ENCODE peak calls at places on chromosomes 7 and 10, in four cellular contexts. L, Q, I and J are unnamed samples.

GRCh38 chr10:132466520-132467463 is 69.8 kb downstream of the PWWP2B start:
- DNase-seq in L (no peak), Q (no peak), I (no peak), J (no peak)

GRCh38 chr7:85424298-85424697 is 237.4 kb upstream of the SEMA3D start:
- DNase-seq in L (no peak), Q (no peak), I (no peak), J (no peak)

GRCh38 chr7:2956526-2957368 is 86.9 kb downstream of the CARD11 start:
- DNase-seq in L (peak), Q (peak), I (no peak), J (peak)

GRCh38 chr7:74429153-74429747 is 24.5 kb upstream of the GTF2IRD1 start:
- DNase-seq in L (no peak), Q (peak), I (no peak), J (no peak)

GRCh38 chr7:22670422-22670815 is 56.6 kb upstream of the IL6 start:
- DNase-seq in L (no peak), Q (no peak), I (no peak), J (no peak)

GRCh38 chr10:97498841-97499560 is at the start of gene UBTD1:
- DNase-seq in L (peak), Q (peak), I (no peak), J (peak)

GRCh38 chr7:22610871-22611757 is 111.1 kb upstream of the STEAP1B start:
- DNase-seq in L (no peak), Q (peak), I (no peak), J (no peak)

GRCh38 chr7:107076781-107077698 is 32.5 kb downstream of the PRKAR2B start:
- DNase-seq in L (peak), Q (no peak), I (no peak), J (peak)

GRCh38 chr7:147833549-147833948 is 757.0 kb upstream of the C7orf33 start:
- DNase-seq in L (no peak), Q (no peak), I (no peak), J (no peak)

GRCh38 chr7:116292381-116292780 is 82.0 kb downstream of the TES start:
- DNase-seq in L (no peak), Q (no peak), I (no peak), J (no peak)

GRCh38 chr10:17025444-17026295 is 103.9 kb downstream of the CUBN start:
- DNase-seq in L (no peak), Q (peak), I (no peak), J (peak)

GRCh38 chr7:16187131-16187530 is 234.2 kb downstream of the CRPPA start:
- DNase-seq in L (no peak), Q (no peak), I (no peak), J (no peak)

GRCh38 chr10:121112618-121113384 is 261.6 kb downstream of the WDR11 start:
- DNase-seq in L (no peak), Q (no peak), I (no peak), J (no peak)

GRCh38 chr10:121556918-121557573 is 41.2 kb downstream of the FGFR2 start:
- DNase-seq in L (no peak), Q (no peak), I (peak), J (no peak)

GRCh38 chr7:149887311-149887710 is 13.5 kb downstream of the ATP6V0E2 start:
- DNase-seq in L (no peak), Q (no peak), I (no peak), J (no peak)

GRCh38 chr7:31858051-31858450 is 171.0 kb downstream of the PPP1R17 start:
- DNase-seq in L (no peak), Q (peak), I (no peak), J (no peak)

GRCh38 chr10:80265740-80266512 is 23.5 kb downstream of the MAT1A start:
- DNase-seq in L (no peak), Q (no peak), I (no peak), J (no peak)

GRCh38 chr10:124028700-124029487 is 64.5 kb downstream of the CHST15 start:
- DNase-seq in L (no peak), Q (no peak), I (no peak), J (no peak)

GRCh38 chr10:49082767-49083166 is 32.6 kb downstream of the VSTM4 start:
- DNase-seq in L (no peak), Q (no peak), I (no peak), J (no peak)

GRCh38 chr7:134623193-134623592 is 23.5 kb upstream of the BPGM start:
- DNase-seq in L (no peak), Q (no peak), I (no peak), J (no peak)

DNA sequence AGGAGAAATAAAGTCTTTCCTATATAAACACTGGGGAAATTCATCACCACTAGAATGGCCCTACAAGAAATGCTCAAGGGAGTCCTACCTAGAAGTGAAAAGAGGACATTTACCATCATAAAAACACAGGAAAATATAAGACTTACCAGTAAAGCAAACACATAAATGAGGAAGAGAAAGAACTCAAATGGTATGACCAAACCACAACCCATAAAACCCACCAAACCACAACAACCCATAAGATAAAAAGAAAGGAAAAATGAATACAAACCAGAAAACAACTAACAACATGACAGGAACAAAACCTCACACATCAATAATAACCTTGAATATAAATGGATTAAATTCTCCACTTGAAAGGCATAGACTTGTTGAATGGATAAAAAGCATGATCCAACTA is 71.9 kb upstream of the DIP2C start:
- DNase-seq in L (no peak), Q (no peak), I (no peak), J (no peak)
- TF ChIP-seq FOS in L (no peak), Q (no peak), I (no peak), J (no peak)

GRCh38 chr7:157769870-157770213 is 433.0 kb downstream of the DNAJB6 start:
- DNase-seq in L (no peak), Q (no peak), I (no peak), J (no peak)
- TF ChIP-seq FOS in L (no peak), Q (no peak), I (no peak), J (no peak)

DNA sequence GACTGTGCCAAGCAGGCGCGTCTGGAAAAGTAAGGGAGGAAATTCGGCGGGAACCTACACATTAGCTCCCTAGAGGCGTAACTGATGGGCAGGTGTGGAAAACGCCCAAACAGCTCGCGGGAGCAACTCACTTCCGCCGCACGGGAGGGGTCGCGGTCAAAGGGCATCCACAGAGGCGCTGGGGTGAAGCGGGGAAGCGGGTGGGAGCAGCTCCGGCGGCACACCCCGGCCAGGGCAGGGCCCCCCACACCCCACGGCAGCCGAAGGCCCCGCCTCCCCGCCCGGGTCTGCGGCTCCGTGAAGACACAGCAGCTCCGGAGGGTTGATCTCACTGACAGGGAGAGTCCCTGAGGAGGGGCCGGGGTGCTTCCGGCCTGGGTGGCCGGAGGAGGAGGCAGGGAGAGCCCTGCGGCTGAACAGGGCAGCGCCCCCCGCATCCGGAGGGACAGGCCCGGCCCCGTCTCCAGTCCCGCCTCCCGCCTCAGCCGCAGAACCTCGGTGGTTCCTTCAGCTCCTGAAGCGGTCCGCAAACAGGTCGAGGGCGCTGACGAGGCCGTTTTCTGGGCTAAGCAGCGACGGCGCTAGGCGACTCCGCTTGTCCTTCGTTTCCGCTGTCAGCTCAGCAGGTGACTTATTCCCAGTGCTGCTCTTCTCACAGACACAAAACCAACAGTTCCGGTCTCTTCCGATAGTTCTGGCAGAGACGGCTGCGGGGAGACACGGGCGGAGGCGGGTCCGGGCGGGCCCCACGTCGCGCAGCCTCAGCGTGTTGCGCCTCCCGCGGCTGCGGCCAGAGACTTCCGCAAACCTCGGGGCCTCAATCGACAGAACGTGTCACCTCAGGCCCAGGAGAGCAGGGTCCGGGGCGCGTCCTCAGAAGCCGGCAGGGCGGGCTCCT is 276.1 kb downstream of the DNAJB6 start:
- DNase-seq in L (no peak), Q (no peak), I (no peak), J (no peak)
- TF ChIP-seq FOS in L (no peak), Q (no peak), I (no peak), J (no peak)

GRCh38 chr10:89648074-89648473 is 3.0 kb upstream of the PANK1 start:
- DNase-seq in L (no peak), Q (no peak), I (no peak), J (no peak)

GRCh38 chr10:89646833-89647570 is 2.0 kb upstream of the PANK1 start:
- DNase-seq in L (no peak), Q (no peak), I (no peak), J (no peak)

GRCh38 chr10:89651205-89651915 is 6.3 kb upstream of the PANK1 start:
- DNase-seq in L (no peak), Q (no peak), I (no peak), J (no peak)

GRCh38 chr10:89651916-89652573 is 7.0 kb upstream of the PANK1 start:
- DNase-seq in L (no peak), Q (no peak), I (no peak), J (no peak)

GRCh38 chr10:89649051-89649450 is 4.0 kb upstream of the PANK1 start:
- DNase-seq in L (no peak), Q (no peak), I (no peak), J (no peak)
- TF ChIP-seq FOS in L (no peak), Q (no peak), I (no peak), J (no peak)

GRCh38 chr10:103450201-103450695 is 1.9 kb downstream of the CALHM2 start:
- DNase-seq in L (no peak), Q (no peak), I (no peak), J (no peak)

GRCh38 chr10:103451871-103452713 is at the start of gene CALHM2:
- DNase-seq in L (no peak), Q (peak), I (no peak), J (peak)

GRCh38 chr10:103452714-103453230 is 602 bp upstream of the CALHM2 start:
- DNase-seq in L (no peak), Q (no peak), I (no peak), J (no peak)

GRCh38 chr10:103449208-103450144 is 2.7 kb downstream of the CALHM2 start:
- DNase-seq in L (no peak), Q (no peak), I (no peak), J (no peak)

GRCh38 chr10:103451091-103451801 is 924 bp downstream of the CALHM2 start:
- DNase-seq in L (peak), Q (no peak), I (no peak), J (peak)
- TF ChIP-seq FOS in L (no peak), Q (no peak), I (no peak), J (no peak)

GRCh38 chr7:30464231-30464660 is 14.3 kb downstream of the NOD1 start:
- DNase-seq in L (no peak), Q (no peak), I (peak), J (no peak)
- TF ChIP-seq FOS in L (no peak), Q (no peak), I (no peak), J (no peak)

DNA sequence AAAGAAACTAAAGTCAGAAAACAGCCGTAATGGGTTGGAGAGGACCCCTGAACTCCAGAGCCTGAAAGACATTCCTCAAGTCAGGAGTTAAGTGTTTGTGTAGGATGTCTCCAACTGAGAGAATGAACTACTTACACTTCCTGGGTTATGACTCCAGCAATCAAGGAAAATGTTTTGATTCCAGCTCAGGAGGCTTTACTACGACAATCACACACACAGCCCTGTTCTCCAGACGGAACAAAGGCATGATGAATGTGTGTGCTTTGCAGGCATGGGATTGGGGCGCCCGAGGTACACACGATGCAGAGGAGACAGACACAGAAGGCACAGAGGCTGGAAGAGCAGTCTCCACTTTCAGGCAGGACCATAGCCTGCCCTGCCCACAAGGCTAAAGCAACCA is 89.2 kb downstream of the GRB10 start:
- DNase-seq in L (no peak), Q (no peak), I (no peak), J (peak)
- TF ChIP-seq FOS in L (no peak), Q (no peak), I (no peak), J (no peak)

DNA sequence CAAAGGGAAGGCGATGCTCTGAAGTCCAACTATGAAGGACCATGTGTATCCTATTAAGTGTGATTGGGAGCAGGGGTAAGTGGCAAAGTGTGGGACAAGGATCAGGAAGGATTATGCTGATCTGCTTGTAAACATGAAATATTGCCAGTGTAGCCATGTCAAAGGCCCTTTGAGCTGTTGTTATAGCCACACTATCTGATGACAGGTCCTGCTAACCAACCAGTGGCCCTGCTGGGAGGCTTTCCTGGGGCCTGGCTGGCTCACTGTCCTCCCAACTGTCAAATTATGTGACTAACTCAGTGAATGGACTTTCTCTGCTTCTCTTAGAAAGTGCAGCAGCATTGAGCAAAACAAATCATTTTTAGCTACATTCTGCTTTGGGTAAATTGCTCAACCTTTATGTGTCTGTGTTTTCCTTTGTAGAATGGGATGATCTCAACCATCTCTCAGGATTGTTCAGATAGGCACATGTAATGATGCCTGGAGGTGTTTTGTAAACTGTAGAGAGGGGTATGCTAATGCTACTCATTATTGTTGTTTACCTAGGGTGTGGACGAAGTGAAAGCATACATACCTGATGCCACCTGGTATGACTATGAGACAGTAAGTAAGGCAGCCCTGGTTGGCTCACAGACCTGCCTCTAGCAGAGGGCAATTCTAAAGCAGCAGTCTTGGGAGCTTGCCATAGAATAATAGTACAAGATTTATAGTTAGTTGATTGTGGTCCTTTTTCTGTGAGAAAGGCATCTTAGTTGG is 47.4 kb downstream of the MGAM2 start:
- DNase-seq in L (no peak), Q (no peak), I (no peak), J (no peak)
- TF ChIP-seq FOS in L (no peak), Q (no peak), I (no peak), J (no peak)

GRCh38 chr7:100156331-100157068 is 2.0 kb downstream of the TRAPPC14 start:
- DNase-seq in L (peak), Q (no peak), I (no peak), J (no peak)
- TF ChIP-seq FOS in L (no peak), Q (no peak), I (no peak), J (no peak)